ENCODE peak calls at places on chromosomes 1 and 21, in four cellular contexts. K is AG04450; Y is CD4-positive, alpha-beta T cell; X is esophagus squamous epithelium. I is an unnamed sample.

GRCh38 chr1:46039571-46040052 is 92.8 kb downstream of the PIK3R3 start:
- DNase-seq in X (no peak), Y (no peak), K (no peak), I (peak)

GRCh38 chr1:20992327-20993056 is 184.2 kb downstream of the EIF4G3 start:
- DNase-seq in K (no peak), X (no peak), Y (no peak), I (no peak)

GRCh38 chr1:185825556-185825955 is 91.4 kb downstream of the HMCN1 start:
- DNase-seq in K (no peak), Y (no peak), X (no peak), I (no peak)

GRCh38 chr1:220011620-220012019 is 34.7 kb downstream of the EPRS1 start:
- DNase-seq in X (no peak), Y (no peak), K (no peak), I (no peak)

GRCh38 chr1:199084293-199084692 is 445.5 kb downstream of the PTPRC start:
- DNase-seq in Y (no peak), X (no peak), K (peak), I (peak)

GRCh38 chr1:231053493-231054162 is 13.6 kb upstream of the FAM89A start:
- DNase-seq in K (peak), Y (no peak), X (no peak), I (no peak)

GRCh38 chr1:154614887-154615286 is 6.9 kb upstream of the ADAR start:
- DNase-seq in X (no peak), K (no peak), Y (no peak), I (no peak)

GRCh38 chr1:33466159-33466558 is 6.3 kb upstream of the ZSCAN20 start:
- DNase-seq in Y (no peak), K (no peak), X (no peak), I (no peak)

GRCh38 chr1:164699815-164700491 is 141.0 kb downstream of the PBX1 start:
- DNase-seq in K (no peak), X (no peak), Y (no peak), I (no peak)

GRCh38 chr1:117599286-117599685 is 6.6 kb upstream of the TENT5C start:
- DNase-seq in Y (no peak), K (no peak), X (no peak), I (no peak)

GRCh38 chr21:28657576-28657975 is 335.1 kb downstream of the LTN1 start:
- DNase-seq in Y (no peak), K (no peak), X (no peak), I (no peak)

GRCh38 chr1:46037597-46037936 is 94.9 kb downstream of the PIK3R3 start:
- DNase-seq in X (no peak), K (no peak), Y (no peak), I (no peak)

GRCh38 chr1:67618285-67619018 is 66.5 kb upstream of the GADD45A start:
- DNase-seq in X (no peak), K (peak), Y (no peak), I (no peak)

GRCh38 chr1:211830055-211830329 is 571 bp downstream of the LPGAT1 start:
- DNase-seq in X (no peak), Y (peak), K (no peak), I (peak)

GRCh38 chr1:51567653-51568052 is 48.6 kb upstream of the EPS15 start:
- DNase-seq in X (no peak), Y (no peak), K (peak), I (no peak)

GRCh38 chr1:56645663-56646330 is 683 bp downstream of the PRKAA2 start:
- DNase-seq in K (no peak), X (no peak), Y (no peak), I (no peak)

GRCh38 chr21:37164742-37165141 is 91.7 kb downstream of the TTC3 start:
- DNase-seq in K (no peak), X (no peak), Y (no peak), I (no peak)

GRCh38 chr1:22975694-22976093 is 3.0 kb upstream of the LACTBL1 start:
- DNase-seq in X (no peak), K (no peak), Y (no peak), I (no peak)

GRCh38 chr1:172468296-172468695 is 24.4 kb upstream of the PIGC start:
- DNase-seq in Y (no peak), X (no peak), K (no peak), I (no peak)

GRCh38 chr1:35706846-35707245 is 11.8 kb downstream of the C1orf216 start:
- DNase-seq in X (no peak), Y (no peak), K (no peak), I (no peak)

DNA sequence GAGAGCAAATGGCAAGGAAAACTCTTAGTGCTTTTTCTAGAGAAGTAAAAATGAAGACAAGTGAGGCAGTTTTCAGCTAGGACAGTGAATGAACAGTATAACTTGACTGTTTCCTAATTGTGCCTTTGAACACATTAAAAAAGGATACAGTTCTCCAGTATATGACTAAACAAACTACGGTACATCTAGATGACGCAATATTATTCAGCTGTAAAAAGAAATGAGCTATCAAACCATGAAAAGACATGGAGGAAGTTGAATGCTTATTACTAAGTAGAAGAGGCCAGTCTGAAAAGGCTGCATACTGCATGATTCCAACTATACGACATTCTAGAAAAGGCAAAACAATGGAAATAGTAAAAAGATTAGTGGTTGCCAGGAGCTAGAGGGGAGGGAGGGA is 206.3 kb downstream of the SIPA1L2 start:
- DNase-seq in Y (no peak), X (no peak), K (no peak), I (peak)
- H3K27ac ChIP-seq in Y (no peak), X (no peak), K (no peak), I (no peak)

DNA sequence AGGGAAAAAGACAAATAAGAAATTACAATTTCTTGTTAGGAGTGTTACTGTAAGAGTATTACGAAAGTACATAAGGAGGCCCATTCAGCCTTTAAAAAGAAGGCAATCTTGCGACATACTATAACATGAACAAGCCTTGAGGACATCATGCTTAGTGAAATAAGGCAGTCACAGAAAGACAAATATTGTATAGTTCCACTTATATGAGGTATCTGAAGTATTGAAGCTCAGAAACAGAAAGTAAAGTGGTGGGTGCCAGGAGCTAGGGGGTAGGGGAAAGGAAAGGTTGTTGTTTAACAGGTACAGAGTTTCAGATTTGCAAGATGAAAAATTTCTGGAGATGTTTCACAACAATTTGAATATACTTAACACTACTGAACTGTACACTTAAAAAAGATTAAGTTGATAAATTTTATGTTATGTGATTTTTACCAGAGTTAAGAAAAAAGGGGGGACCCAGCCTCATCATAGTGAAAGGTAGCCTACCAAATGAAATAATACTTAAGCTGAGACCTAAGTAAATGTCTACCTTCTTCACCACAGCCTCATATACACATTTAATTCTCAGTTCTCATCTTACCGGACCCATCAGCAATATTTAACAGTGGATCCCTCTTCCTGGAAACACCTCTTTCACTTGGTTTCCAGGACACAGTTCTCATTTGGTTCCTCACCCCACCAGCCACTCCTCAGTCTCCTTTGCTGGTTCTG is 19.5 kb downstream of the USP24 start:
- DNase-seq in K (no peak), X (no peak), Y (no peak), I (peak)
- H3K27ac ChIP-seq in K (no peak), X (no peak), Y (no peak), I (peak)

GRCh38 chr1:28982198-28982597 is 67.8 kb downstream of the EPB41 start:
- DNase-seq in Y (no peak), K (no peak), X (no peak), I (no peak)

GRCh38 chr1:28984311-28984684 is 69.9 kb downstream of the EPB41 start:
- DNase-seq in X (no peak), Y (no peak), K (no peak), I (no peak)

GRCh38 chr1:28981170-28981569 is 66.8 kb downstream of the EPB41 start:
- DNase-seq in Y (no peak), K (no peak), X (no peak), I (peak)

GRCh38 chr1:28983509-28984310 is 69.3 kb downstream of the EPB41 start:
- DNase-seq in X (no peak), K (no peak), Y (peak), I (no peak)

GRCh38 chr1:28983091-28983490 is 68.7 kb downstream of the EPB41 start:
- DNase-seq in Y (no peak), X (no peak), K (no peak), I (no peak)
- H3K27ac ChIP-seq in Y (no peak), X (no peak), K (no peak), I (no peak)

DNA sequence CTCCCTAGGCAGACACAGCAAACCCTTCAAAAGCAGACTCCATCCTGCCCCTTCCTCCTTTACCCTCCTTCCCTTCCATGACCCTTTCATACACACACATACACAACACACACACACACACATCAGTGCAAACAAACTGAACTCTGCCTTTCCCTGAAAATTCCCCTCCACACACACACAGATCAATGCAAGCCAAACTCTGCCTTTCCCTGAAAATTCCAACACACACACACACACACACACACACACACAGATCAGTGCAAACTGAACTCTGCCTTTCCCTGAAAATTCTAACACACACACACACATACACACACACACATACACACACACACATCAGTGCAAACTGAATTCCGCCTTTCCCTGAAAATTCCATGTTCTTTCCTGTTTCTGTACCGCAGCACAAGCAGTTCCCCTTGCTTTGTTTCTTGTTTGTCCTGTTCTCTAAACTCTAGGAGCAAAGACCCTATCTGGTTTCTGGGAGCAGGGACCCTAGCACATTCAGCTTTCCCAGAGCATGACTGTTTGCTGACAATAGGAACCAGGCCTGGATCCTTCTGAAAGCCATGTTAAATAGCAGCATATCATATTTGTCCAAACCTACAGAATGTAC is 91.0 kb downstream of the PTPN14 start:
- DNase-seq in X (no peak), K (no peak), Y (no peak), I (no peak)
- H3K27ac ChIP-seq in X (no peak), K (no peak), Y (no peak), I (no peak)

DNA sequence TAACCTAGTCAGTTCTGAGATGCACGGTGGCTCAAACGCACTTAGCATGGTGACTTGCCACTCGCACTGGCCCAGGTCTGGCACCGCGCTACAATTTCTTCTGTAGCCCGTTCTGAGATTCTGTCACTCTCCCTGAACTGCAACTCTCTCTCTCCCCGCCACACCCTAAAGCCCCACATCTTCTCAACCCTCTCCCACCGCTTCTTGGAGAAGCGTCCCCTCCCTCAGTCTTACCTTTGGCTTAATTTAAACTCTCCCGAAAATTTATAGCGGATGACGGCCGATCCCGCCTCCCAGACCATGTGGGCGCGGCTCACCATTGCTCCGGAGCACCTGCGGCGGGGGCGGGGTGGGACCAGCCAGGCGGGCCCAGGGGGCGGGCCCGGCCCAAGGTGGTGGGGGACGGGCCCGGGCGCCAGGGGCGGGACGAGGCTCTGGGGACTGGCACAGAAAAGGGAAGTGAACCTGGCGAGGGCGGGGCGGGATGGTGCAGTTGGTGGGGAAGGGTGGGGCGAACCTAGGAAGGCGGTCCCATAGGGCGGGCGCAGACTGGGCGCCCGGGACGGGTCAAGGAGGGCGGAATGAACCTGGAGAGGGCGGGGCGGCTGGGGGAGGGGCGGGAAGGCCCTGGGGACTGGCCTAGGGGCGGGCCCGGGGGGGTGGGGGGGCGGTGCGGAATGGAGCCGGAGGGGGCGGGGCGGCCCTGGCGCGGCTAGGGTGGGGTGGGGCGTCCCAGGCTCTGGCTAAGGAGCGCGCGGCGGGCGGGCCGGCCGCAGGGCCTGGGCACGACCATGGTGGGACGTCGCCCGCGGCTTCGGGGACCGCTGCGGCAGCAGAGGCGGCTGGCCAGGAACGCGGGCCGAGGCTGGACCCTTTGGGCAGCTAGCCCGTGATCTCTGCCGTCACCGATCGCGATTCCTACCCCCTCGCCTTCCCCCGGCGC is at the start of gene MAP3K21:
- DNase-seq in Y (peak), X (peak), K (no peak), I (peak)
- H3K27ac ChIP-seq in Y (no peak), X (peak), K (no peak), I (peak)

I was measured in HL-60.